ENCODE peak calls at places on chromosomes 1 and 21, in four cellular contexts. M, D, E and V are unnamed samples. For H3K27me3 and H3K4me1, the result is how much of the 10 kb centered on the place peaks cover.

GRCh38 chr1:58596631-58597052 is 19.6 kb upstream of the TACSTD2 start:
- DNase-seq in M (no peak), D (no peak), E (no peak), V (no peak)

GRCh38 chr1:154819628-154820590 is 50.2 kb downstream of the KCNN3 start:
- DNase-seq in M (no peak), D (no peak), E (peak), V (no peak)

GRCh38 chr21:33642896-33643657 is 776 bp downstream of the ITSN1 start:
- DNase-seq in M (peak), D (peak), E (peak), V (no peak)

GRCh38 chr1:112956503-112957132 is 622 bp upstream of the SLC16A1 start:
- DNase-seq in M (peak), D (no peak), E (peak), V (no peak)

GRCh38 chr1:214698589-214698988 is 95.6 kb downstream of the CENPF start:
- DNase-seq in M (no peak), D (no peak), E (no peak), V (no peak)

GRCh38 chr1:202434059-202434458 is 85.6 kb downstream of the PPP1R12B start:
- DNase-seq in M (no peak), D (no peak), E (no peak), V (no peak)

GRCh38 chr1:116122955-116123757 is 12.0 kb downstream of the MAB21L3 start:
- DNase-seq in M (peak), D (no peak), E (no peak), V (no peak)

GRCh38 chr1:164950453-164951052 is 391.6 kb downstream of the PBX1 start:
- DNase-seq in M (no peak), D (no peak), E (no peak), V (no peak)

GRCh38 chr21:15682977-15683376 is 46.8 kb upstream of the USP25 start:
- DNase-seq in M (no peak), D (no peak), E (no peak), V (no peak)

GRCh38 chr1:212368073-212368484 is 46.6 kb downstream of the PACC1 start:
- DNase-seq in M (no peak), D (no peak), E (peak), V (no peak)

GRCh38 chr1:154629160-154630073 is 21.4 kb upstream of the ADAR start:
- DNase-seq in M (no peak), D (no peak), E (no peak), V (no peak)

GRCh38 chr1:53642215-53642555 is 96.8 kb downstream of the GLIS1 start:
- DNase-seq in M (no peak), D (peak), E (peak), V (no peak)

GRCh38 chr1:173356211-173356762 is 120.8 kb upstream of the PRDX6 start:
- DNase-seq in M (no peak), D (no peak), E (no peak), V (no peak)

GRCh38 chr1:116765962-116766361 is 11.7 kb downstream of the CD2 start:
- DNase-seq in M (no peak), D (no peak), E (no peak), V (no peak)

GRCh38 chr1:155321577-155322497 is 1.1 kb downstream of the RUSC1 start:
- DNase-seq in M (no peak), D (peak), E (peak), V (no peak)

GRCh38 chr1:165674599-165674998 is 23.8 kb downstream of the ALDH9A1 start:
- DNase-seq in M (no peak), D (no peak), E (no peak), V (no peak)

GRCh38 chr1:17060129-17060868 is 6.5 kb upstream of the SDHB start:
- DNase-seq in M (no peak), D (no peak), E (no peak), V (no peak)

GRCh38 chr1:227557962-227558806 is 5.2 kb upstream of the ZNF678 start:
- DNase-seq in M (no peak), D (no peak), E (no peak), V (no peak)

GRCh38 chr1:202656951-202657646 is 53.2 kb downstream of the SYT2 start:
- DNase-seq in M (no peak), D (no peak), E (peak), V (no peak)

GRCh38 chr1:176552217-176552974 is 89.4 kb downstream of the PAPPA2 start:
- DNase-seq in M (no peak), D (no peak), E (no peak), V (no peak)

GRCh38 chr1:80929868-80930508 is 870.7 kb upstream of the ADGRL2 start:
- DNase-seq in M (no peak), D (no peak), E (no peak), V (no peak)

GRCh38 chr1:59691261-59691660 is 123.5 kb upstream of the HOOK1 start:
- DNase-seq in M (no peak), D (no peak), E (no peak), V (no peak)

GRCh38 chr21:33492571-33492970 is 1.1 kb upstream of the DNAJC28 start:
- DNase-seq in M (no peak), D (no peak), E (no peak), V (no peak)

GRCh38 chr1:169750041-169750440 is 16.2 kb upstream of the SELE start:
- DNase-seq in M (no peak), D (no peak), E (no peak), V (no peak)

GRCh38 chr1:230684146-230684545 is 29.8 kb downstream of the AGT start:
- DNase-seq in M (no peak), D (no peak), E (no peak), V (no peak)

GRCh38 chr1:107626075-107626796 is 338.7 kb downstream of the VAV3 start:
- DNase-seq in M (no peak), D (no peak), E (no peak), V (no peak)

GRCh38 chr1:40926441-40926840 is 53.1 kb upstream of the CTPS1 start:
- DNase-seq in M (no peak), D (no peak), E (no peak), V (no peak)

GRCh38 chr1:17023573-17023972 is 11.8 kb upstream of the ATP13A2 start:
- DNase-seq in M (no peak), D (no peak), E (peak), V (no peak)

GRCh38 chr1:221712198-221712684 is 29.6 kb downstream of the DUSP10 start:
- DNase-seq in M (no peak), D (no peak), E (no peak), V (no peak)

GRCh38 chr1:67441183-67441582 is 11.0 kb upstream of the SERBP1 start:
- DNase-seq in M (peak), D (peak), E (no peak), V (peak)

GRCh38 chr1:91406773-91407389 is 2.2 kb upstream of the HFM1 start:
- DNase-seq in M (no peak), D (no peak), E (no peak), V (no peak)

GRCh38 chr1:77545970-77546369 is 136.5 kb downstream of the ZZZ3 start:
- DNase-seq in M (no peak), D (no peak), E (no peak), V (no peak)

GRCh38 chr1:212773011-212773410 is 18.6 kb downstream of the NSL1 start:
- DNase-seq in M (no peak), D (no peak), E (no peak), V (no peak)

GRCh38 chr1:101365186-101365585 is 128.4 kb downstream of the S1PR1 start:
- DNase-seq in M (no peak), D (no peak), E (no peak), V (no peak)

GRCh38 chr21:45836268-45836655 is 145.3 kb upstream of the COL6A1 start:
- DNase-seq in M (no peak), D (no peak), E (peak), V (no peak)

GRCh38 chr1:24903560-24903954 is 26.5 kb downstream of the RUNX3 start:
- DNase-seq in M (peak), D (peak), E (no peak), V (no peak)

GRCh38 chr1:172163479-172164215 is 256.8 kb upstream of the C1orf105 start:
- DNase-seq in M (no peak), D (no peak), E (no peak), V (no peak)

GRCh38 chr1:233907139-233907538 is 2.7 kb downstream of the SLC35F3 start:
- DNase-seq in M (no peak), D (no peak), E (no peak), V (no peak)

GRCh38 chr1:100265562-100265930 is 470 bp upstream of the RTCA start:
- DNase-seq in M (no peak), D (no peak), E (no peak), V (no peak)
- H3K27ac ChIP-seq in M (peak), D (peak), E (no peak), V (peak)

GRCh38 chr1:32733573-32734321 is 31.2 kb upstream of the SYNC start:
- DNase-seq in M (no peak), D (no peak), E (peak), V (no peak)

GRCh38 chr1:32728413-32729077 is 26.0 kb upstream of the SYNC start:
- DNase-seq in M (no peak), D (no peak), E (no peak), V (no peak)

GRCh38 chr1:32727876-32728275 is 25.3 kb upstream of the SYNC start:
- DNase-seq in M (no peak), D (no peak), E (no peak), V (no peak)

GRCh38 chr1:32725595-32725942 is 23.0 kb upstream of the SYNC start:
- DNase-seq in M (no peak), D (no peak), E (no peak), V (no peak)

DNA sequence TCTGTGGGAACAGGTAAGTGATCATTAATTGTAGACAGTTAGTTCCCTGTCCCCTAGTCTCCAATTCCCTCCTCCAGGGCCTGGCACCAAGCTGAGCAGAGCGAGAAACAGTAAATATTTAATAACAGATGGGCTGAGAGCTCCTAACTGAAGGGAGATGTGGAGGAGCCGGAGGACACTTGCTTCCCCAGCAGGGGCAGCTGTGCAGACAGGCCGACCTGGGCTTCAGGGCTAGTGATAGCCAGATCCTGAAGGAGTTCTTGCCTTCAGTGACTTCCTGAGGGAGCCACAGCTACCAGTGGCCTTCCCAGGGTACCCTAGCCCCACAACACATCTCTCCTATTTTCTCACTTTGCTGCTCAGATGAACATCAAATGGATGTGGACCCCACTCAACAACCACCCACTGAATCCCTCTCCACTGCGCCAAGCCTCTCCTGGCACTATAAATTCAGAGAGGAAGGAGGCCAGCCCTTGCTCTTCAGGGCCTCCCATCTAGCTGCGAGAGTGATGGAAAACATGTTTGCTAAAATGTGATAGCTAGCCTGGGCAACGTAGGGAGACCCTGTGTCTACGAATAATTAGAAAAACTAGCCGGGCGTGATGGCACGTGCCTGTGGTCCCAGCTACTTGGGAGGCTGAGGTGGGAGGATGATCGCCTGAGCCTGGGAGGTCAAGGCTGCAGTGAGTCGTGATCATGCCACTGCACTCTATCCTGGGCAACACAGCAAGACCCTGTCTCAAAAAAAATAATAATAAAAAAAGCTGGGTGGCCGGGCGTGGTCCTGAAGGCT is 26.9 kb upstream of the SYNC start:
- DNase-seq in M (no peak), D (no peak), E (no peak), V (no peak)
- H3K27me3 ChIP-seq in M (under half), D (under half), E (under half), V (under half)

GRCh38 chr1:235074335-235075120 is 54.1 kb downstream of the TOMM20 start:
- DNase-seq in M (no peak), D (no peak), E (no peak), V (no peak)
- H3K4me1 ChIP-seq in M (half or more), D (under half), E (under half), V (under half)

DNA sequence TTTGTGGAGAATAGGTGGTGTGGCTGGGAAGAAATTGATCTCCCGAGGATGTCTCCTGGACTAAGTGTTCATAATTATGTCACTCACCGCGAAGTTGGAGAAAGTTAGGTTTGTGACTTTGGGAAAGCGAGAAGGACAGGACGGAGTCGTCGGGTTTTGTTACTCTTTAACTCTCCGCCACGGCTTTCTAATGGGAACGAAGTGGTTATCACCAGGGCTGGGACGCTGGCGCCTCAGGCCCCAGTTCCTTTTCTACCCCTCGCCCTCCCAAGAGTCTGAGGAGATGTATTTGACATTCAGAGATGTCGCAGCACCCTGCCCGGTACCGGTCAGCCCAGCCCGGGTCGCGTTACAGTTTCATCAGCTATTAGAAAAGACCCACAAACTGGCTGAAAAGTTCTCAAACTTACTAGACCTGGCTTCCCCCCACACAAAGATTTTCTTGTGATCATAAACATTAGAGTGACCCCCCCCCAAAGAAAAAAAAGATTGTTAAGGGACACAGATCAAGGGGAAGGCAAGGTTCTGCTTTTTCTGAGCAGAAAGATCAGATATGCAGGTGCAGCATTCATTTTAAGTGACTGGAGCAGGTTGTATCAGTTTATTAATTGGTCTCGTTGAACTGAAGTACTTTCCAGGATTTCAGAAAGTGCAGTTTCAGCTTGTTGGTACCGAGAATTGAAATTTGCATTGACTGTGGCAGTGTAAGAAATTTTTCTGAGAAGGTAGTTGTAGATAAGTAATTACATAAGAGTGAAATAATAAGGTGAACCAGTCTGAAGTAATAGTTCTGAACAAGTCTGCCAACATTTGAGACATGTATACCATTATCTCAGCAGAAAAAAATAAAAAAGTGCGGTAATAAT is 881 bp upstream of the ZBTB18 start:
- DNase-seq in M (peak), D (no peak), E (no peak), V (no peak)
- H3K27ac ChIP-seq in M (peak), D (no peak), E (peak), V (peak)

GRCh38 chr21:37712204-37712934 is 203.9 kb downstream of the KCNJ6 start:
- DNase-seq in M (peak), D (peak), E (peak), V (peak)
- H3K27me3 ChIP-seq in M (under half), D (under half), E (under half), V (under half)

DNA sequence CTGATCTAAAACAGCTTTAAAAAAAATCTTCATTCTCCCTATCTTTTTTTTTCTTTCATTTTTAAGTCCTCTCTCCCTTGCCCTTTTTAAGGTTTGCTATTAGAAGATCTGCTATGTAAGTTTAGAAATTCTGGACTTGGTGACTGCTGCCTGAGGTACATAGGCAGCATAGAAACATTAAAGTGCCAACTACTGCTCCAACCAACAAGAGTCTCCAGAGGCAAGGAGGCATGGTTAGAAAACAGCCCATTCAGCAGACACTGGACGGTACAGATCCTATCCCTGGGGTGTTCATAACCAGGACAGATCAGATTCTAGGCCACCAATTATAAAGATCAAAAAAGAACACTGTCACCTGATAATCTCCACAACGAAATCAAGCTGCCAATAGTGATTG is 36.6 kb downstream of the GPR3 start:
- DNase-seq in M (no peak), D (no peak), E (no peak), V (no peak)
- H3K4me1 ChIP-seq in M (half or more), D (under half), E (under half), V (half or more)

GRCh38 chr1:196651637-196652215 is at the start of gene CFH:
- DNase-seq in M (no peak), D (no peak), E (no peak), V (no peak)
- H3K27ac ChIP-seq in M (peak), D (no peak), E (no peak), V (no peak)